ENCODE peak calls at places on chromosomes 3 and 15, in four cellular contexts. C, U, H and S are unnamed samples.

GRCh38 chr3:134078169-134078821 is 48.6 kb upstream of the SLCO2A1 start:
- DNase-seq in C (peak; percentile 32), U (no peak), H (no peak), S (no peak)

GRCh38 chr15:90306560-90306959 is 41.1 kb downstream of the NGRN start:
- DNase-seq in C (no peak), U (no peak), H (peak; percentile 57), S (no peak)

GRCh38 chr3:40768536-40768935 is 243.8 kb downstream of the ZNF621 start:
- DNase-seq in C (no peak), U (no peak), H (no peak), S (no peak)

GRCh38 chr3:195106418-195106906 is 164.5 kb downstream of the XXYLT1 start:
- DNase-seq in C (peak; percentile 52), U (peak; percentile 66), H (peak; percentile 88), S (peak; percentile 76)

GRCh38 chr3:185559706-185560090 is 7.3 kb upstream of the LIPH start:
- DNase-seq in C (no peak), U (no peak), H (no peak), S (no peak)

GRCh38 chr15:81894069-81894468 is 151.7 kb downstream of the MEX3B start:
- DNase-seq in C (no peak), U (no peak), H (no peak), S (no peak)

GRCh38 chr3:42549131-42549530 is 32.6 kb downstream of the SEC22C start:
- DNase-seq in C (no peak), U (no peak), H (no peak), S (no peak)

GRCh38 chr3:48899298-48899697 is 616 bp upstream of the SLC25A20 start:
- DNase-seq in C (no peak), U (no peak), H (no peak), S (no peak)

GRCh38 chr3:197325773-197326172 is 27.4 kb upstream of the DLG1 start:
- DNase-seq in C (no peak), U (no peak), H (no peak), S (no peak)

GRCh38 chr15:39598958-39599845 is 18.3 kb downstream of the THBS1 start:
- DNase-seq in C (peak; percentile 66), U (peak; percentile 43), H (no peak), S (peak; percentile 60)

GRCh38 chr3:194571491-194571941 is 61.7 kb downstream of the TMEM44 start:
- DNase-seq in C (no peak), U (no peak), H (no peak), S (peak; percentile 91)

GRCh38 chr15:88647362-88648105 is 8.7 kb downstream of the ISG20 start:
- DNase-seq in C (no peak), U (no peak), H (no peak), S (no peak)

GRCh38 chr3:124313621-124314020 is 321.7 kb upstream of the ROPN1 start:
- DNase-seq in C (no peak), U (no peak), H (no peak), S (no peak)

GRCh38 chr15:72472907-72473669 is 1.0 kb upstream of the ARIH1 start:
- DNase-seq in C (peak; percentile 53), U (peak; percentile 38), H (no peak), S (peak; percentile 54)

GRCh38 chr3:55690161-55690560 is 203.1 kb upstream of the WNT5A start:
- DNase-seq in C (peak; percentile 40), U (no peak), H (no peak), S (no peak)

GRCh38 chr3:55690746-55691540 is 203.8 kb upstream of the WNT5A start:
- DNase-seq in C (no peak), U (no peak), H (peak; percentile 13), S (no peak)

GRCh38 chr3:55692295-55692957 is 205.3 kb upstream of the WNT5A start:
- DNase-seq in C (no peak), U (no peak), H (no peak), S (no peak)

GRCh38 chr3:55697177-55697865 is 210.2 kb upstream of the WNT5A start:
- DNase-seq in C (no peak), U (no peak), H (no peak), S (no peak)

GRCh38 chr3:55692958-55693558 is 206.0 kb upstream of the WNT5A start:
- DNase-seq in C (peak; percentile 81), U (peak; percentile 58), H (no peak), S (peak; percentile 48)
- TF ChIP-seq CTCF in C (no peak), U (no peak), H (no peak), S (no peak)

GRCh38 chr3:127371338-127371737 is 83.5 kb upstream of the PRR20G start:
- DNase-seq in C (no peak), U (no peak), H (no peak), S (no peak)

GRCh38 chr3:127375151-127375937 is 87.5 kb upstream of the PRR20G start:
- DNase-seq in C (no peak), U (no peak), H (no peak), S (no peak)

GRCh38 chr3:127371846-127372245 is 84.0 kb upstream of the PRR20G start:
- DNase-seq in C (no peak), U (no peak), H (no peak), S (no peak)

GRCh38 chr3:127374626-127375010 is 86.8 kb upstream of the PRR20G start:
- DNase-seq in C (no peak), U (no peak), H (no peak), S (no peak)

DNA sequence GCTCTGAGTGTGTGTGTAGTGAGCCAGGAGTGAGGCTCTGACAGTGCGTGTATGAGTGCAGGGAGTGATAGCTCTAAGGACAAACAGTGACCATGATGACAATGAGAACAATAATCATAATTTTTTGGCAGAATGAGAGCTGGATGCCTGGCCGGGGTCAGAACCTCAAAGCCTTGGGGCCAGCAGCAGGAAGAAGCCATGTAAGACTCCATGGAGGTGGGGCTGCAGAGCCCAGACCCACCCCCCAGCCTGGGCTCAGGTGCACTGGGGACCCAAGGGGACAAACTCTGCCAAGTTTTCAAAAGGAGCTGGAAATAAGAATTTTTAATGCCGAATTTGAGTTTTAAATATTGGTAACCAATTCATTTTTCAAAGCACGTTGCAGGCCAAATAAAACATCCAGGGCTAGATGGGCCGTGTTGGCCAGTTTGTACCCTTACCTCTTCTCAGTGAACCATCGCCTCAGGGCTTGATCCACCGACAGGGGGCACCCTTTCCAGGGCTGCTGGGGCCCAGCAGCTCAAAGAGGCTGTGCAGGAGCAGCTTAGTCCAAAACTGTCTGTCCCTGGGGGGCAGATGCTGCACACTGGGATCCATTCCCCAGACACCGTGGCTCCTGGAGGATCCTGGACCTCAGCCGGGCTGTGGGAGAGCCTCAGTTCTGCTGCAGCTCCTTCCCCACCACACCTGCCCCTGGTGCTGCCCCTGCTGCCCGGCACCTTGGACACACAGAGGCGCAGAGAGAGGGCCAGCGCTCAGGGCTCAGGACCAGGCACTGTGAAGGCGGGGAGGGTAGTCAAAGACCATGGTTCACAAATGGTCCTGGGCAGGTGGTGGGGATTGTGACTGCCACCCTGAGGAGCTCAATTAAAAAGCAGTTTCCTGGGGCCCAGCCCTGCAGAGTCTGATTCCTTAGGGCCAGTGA is 86.1 kb upstream of the PRR20G start:
- DNase-seq in C (no peak), U (no peak), H (peak; percentile 53), S (peak; percentile 12)
- TF ChIP-seq CTCF in C (peak; percentile 24), U (peak; percentile 21), H (peak; percentile 59), S (peak; percentile 52)

DNA sequence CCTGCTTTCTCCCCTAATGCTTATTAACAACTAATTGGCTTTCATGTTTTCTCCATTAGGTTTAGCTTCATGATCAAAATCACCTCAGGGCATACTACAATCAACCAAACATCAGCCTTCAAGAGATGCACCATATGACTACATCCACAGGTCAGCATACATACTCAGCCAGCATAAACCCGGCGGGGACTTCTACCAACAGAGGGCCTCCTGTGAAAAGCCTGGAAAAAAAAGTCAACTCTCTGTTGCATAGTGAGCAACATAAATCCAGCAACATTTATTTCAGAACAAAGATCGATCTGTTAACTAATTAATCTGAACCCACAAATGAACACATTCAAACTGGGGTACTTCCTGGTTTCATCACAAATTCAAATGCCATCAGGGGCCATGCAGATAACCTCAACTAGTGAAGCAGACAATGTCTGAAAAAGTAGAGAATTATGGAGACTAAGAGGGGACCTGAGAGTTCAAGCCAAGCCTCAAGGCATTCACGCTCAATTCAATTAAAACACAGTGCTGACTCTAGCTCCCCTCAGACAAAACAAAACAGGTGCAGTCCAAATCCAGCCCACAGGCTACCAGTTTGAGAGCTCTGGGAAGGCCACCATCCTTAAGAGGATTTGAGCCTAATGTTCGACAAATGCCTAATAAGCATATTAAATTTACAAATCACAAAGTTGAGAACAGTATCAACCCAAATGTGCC is 124.5 kb downstream of the MAGI1 start:
- DNase-seq in C (no peak), U (no peak), H (no peak), S (peak; percentile 21)
- TF ChIP-seq CTCF in C (no peak), U (peak; percentile 48), H (no peak), S (peak; percentile 19)

GRCh38 chr15:33794425-33794824 is 173.9 kb upstream of the CHRM5 start:
- DNase-seq in C (no peak), U (no peak), H (no peak), S (no peak)
- TF ChIP-seq CTCF in C (no peak), U (no peak), H (no peak), S (no peak)

DNA sequence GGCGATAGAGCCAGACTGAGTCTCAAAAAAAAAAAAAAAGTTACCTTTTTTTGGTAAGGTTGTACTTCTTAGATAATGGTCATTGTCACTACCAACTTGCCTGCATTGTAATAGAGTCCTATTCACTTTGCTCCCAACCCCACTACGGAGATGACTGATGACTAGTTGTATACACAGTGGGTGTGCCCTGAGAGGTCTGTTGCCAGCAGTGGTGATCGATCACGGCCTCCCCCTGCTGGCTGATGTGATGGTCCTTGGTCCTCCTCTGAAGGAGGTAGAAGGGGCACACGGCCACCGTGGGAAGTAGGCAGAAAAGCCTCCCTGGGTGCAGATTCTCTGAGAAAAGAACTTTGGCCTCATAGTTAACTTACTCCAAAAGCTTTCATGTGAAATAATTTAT is 10.7 kb downstream of the GCNT3 start:
- DNase-seq in C (peak; percentile 34), U (peak; percentile 36), H (peak; percentile 73), S (peak; percentile 41)
- TF ChIP-seq CTCF in C (peak; percentile 32), U (peak; percentile 57), H (peak; percentile 64), S (peak; percentile 64)

GRCh38 chr3:1987983-1988382 is 110.7 kb upstream of the CNTN4 start:
- DNase-seq in C (no peak), U (no peak), H (no peak), S (no peak)
- TF ChIP-seq CTCF in C (no peak), U (no peak), H (peak; percentile 40), S (no peak)

GRCh38 chr3:26721047-26721446 is 98.5 kb downstream of the LRRC3B start:
- DNase-seq in C (no peak), U (no peak), H (no peak), S (no peak)

GRCh38 chr3:26719148-26719547 is 96.6 kb downstream of the LRRC3B start:
- DNase-seq in C (no peak), U (no peak), H (no peak), S (no peak)

GRCh38 chr3:26714485-26714884 is 91.9 kb downstream of the LRRC3B start:
- DNase-seq in C (no peak), U (no peak), H (no peak), S (no peak)

GRCh38 chr3:26712211-26713026 is 89.8 kb downstream of the LRRC3B start:
- DNase-seq in C (peak; percentile 1), U (peak; percentile 15), H (peak; percentile 30), S (peak; percentile 51)

DNA sequence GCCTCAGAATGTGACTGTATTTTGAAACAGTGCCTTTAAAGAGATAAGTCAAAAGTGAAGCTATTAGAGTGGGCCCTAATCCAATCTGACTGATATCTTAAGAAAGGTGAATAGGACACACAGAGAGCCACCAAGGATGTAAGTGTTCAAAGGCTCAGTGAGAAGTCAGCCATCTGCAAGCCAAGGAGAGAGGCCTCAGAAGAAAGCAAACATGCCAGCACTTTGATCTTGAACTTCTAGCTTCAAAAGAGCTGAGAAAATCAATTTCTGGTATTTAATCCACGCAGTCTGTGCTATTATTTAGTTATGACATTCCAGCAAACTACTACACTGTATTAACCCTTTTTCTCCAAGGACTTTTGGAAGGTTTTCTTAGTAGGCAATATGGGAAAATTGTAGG is 95.7 kb downstream of the LRRC3B start:
- DNase-seq in C (no peak), U (no peak), H (no peak), S (no peak)
- TF ChIP-seq CTCF in C (no peak), U (no peak), H (no peak), S (no peak)

GRCh38 chr3:16723994-16724393 is 118.8 kb upstream of the DAZL start:
- DNase-seq in C (peak; percentile 11), U (peak; percentile 53), H (no peak), S (peak; percentile 47)
- TF ChIP-seq CTCF in C (no peak), U (peak; percentile 35), H (no peak), S (peak; percentile 50)